ENCODE peak calls at places on chromosomes 2 and 18, in nine cellular contexts. Z is HTR-8/SVneo; S is pulmonary artery endothelial cell; F is stimulated activated naive CD4-positive, alpha-beta T cell; I is left ventricle myocardium superior; Q is fibroblast of villous mesenchyme; X is head of caudate nucleus; K is GM13977; T is kidney. C is an unnamed sample.

GRCh38 chr2:41521191-41521590 is 526.6 kb upstream of the PKDCC start:
- DNase-seq in Z (no peak), S (no peak), F (no peak), I (no peak), Q (no peak), X (no peak), K (no peak), T (no peak), C (no peak)

GRCh38 chr2:239390546-239391285 is 10.1 kb downstream of the HDAC4 start:
- DNase-seq in Z (no peak), S (no peak), F (no peak), I (no peak), Q (no peak), X (no peak), K (no peak), T (peak), C (no peak)

GRCh38 chr2:79585701-79586428 is 73.0 kb downstream of the CTNNA2 start:
- DNase-seq in Z (peak), S (no peak), F (no peak), I (no peak), Q (no peak), X (no peak), K (no peak), T (no peak), C (peak)

GRCh38 chr2:9573840-9574239 is 18.2 kb upstream of the ADAM17 start:
- DNase-seq in Z (no peak), S (no peak), F (no peak), I (no peak), Q (no peak), X (no peak), K (no peak), T (no peak), C (no peak)

GRCh38 chr18:59308201-59309014 is 10.0 kb downstream of the CPLX4 start:
- DNase-seq in Z (peak), S (no peak), F (no peak), I (peak), Q (peak), X (peak), K (peak), T (peak), C (peak)

GRCh38 chr18:78828131-78828530 is 151.5 kb upstream of the SALL3 start:
- DNase-seq in Z (no peak), S (no peak), F (no peak), I (no peak), Q (no peak), X (no peak), K (no peak), T (no peak), C (no peak)

GRCh38 chr18:75638223-75638596 is 210.7 kb upstream of the SMIM21 start:
- DNase-seq in Z (no peak), S (no peak), F (no peak), I (no peak), Q (peak), X (no peak), K (no peak), T (no peak), C (no peak)

GRCh38 chr2:102540882-102541281 is 67.9 kb downstream of the SLC9A4 start:
- DNase-seq in Z (no peak), S (no peak), F (no peak), I (no peak), Q (no peak), X (no peak), K (no peak), T (no peak), C (no peak)

GRCh38 chr2:197883354-197884032 is 79.1 kb downstream of the PLCL1 start:
- DNase-seq in Z (no peak), S (no peak), F (no peak), I (no peak), Q (no peak), X (no peak), K (no peak), T (no peak), C (no peak)

GRCh38 chr18:3947383-3947782 is 497.4 kb downstream of the TGIF1 start:
- DNase-seq in Z (no peak), S (no peak), F (no peak), I (no peak), Q (no peak), X (no peak), K (no peak), T (no peak), C (no peak)

GRCh38 chr2:136327162-136327852 is 209.4 kb upstream of the CXCR4 start:
- DNase-seq in Z (no peak), S (no peak), F (peak), I (no peak), Q (peak), X (peak), K (peak), T (no peak), C (no peak)

GRCh38 chr2:146634256-146635068 is 1210.4 kb upstream of the ACVR2A start:
- DNase-seq in Z (peak), S (no peak), F (no peak), I (no peak), Q (peak), X (no peak), K (no peak), T (no peak), C (peak)

GRCh38 chr2:127181851-127182250 is 38.2 kb downstream of the CYP27C1 start:
- DNase-seq in Z (no peak), S (no peak), F (no peak), I (no peak), Q (no peak), X (no peak), K (no peak), T (no peak), C (no peak)

GRCh38 chr2:6352906-6353515 is 512.7 kb downstream of the CMPK2 start:
- DNase-seq in Z (no peak), S (no peak), F (no peak), I (peak), Q (peak), X (peak), K (no peak), T (no peak), C (no peak)

GRCh38 chr2:219219113-219219696 is 447 bp upstream of the ABCB6 start:
- DNase-seq in Z (no peak), S (no peak), F (no peak), I (no peak), Q (no peak), X (no peak), K (no peak), T (peak), C (no peak)

GRCh38 chr2:203740741-203741363 is 34.4 kb downstream of the CD28 start:
- DNase-seq in Z (peak), S (no peak), F (peak), I (no peak), Q (peak), X (no peak), K (no peak), T (no peak), C (no peak)

GRCh38 chr18:79506191-79507075 is 110.7 kb downstream of the NFATC1 start:
- DNase-seq in Z (no peak), S (no peak), F (peak), I (peak), Q (peak), X (no peak), K (no peak), T (peak), C (no peak)

GRCh38 chr2:235049069-235049468 is 97.3 kb downstream of the SH3BP4 start:
- DNase-seq in Z (no peak), S (no peak), F (no peak), I (no peak), Q (no peak), X (no peak), K (no peak), T (no peak), C (no peak)

GRCh38 chr2:85266424-85267041 is 61.3 kb downstream of the TGOLN2 start:
- DNase-seq in Z (peak), S (no peak), F (peak), I (peak), Q (peak), X (peak), K (peak), T (peak), C (peak)

GRCh38 chr2:175834472-175834871 is 167.6 kb downstream of the LNPK start:
- DNase-seq in Z (no peak), S (no peak), F (no peak), I (no peak), Q (no peak), X (no peak), K (no peak), T (no peak), C (no peak)

GRCh38 chr2:16280081-16280480 is 339.7 kb downstream of the MYCN start:
- DNase-seq in Z (no peak), S (no peak), F (no peak), I (no peak), Q (no peak), X (no peak), K (no peak), T (no peak), C (no peak)

GRCh38 chr18:23503967-23504352 is 649 bp downstream of the RMC1 start:
- DNase-seq in Z (no peak), S (no peak), F (peak), I (no peak), Q (no peak), X (no peak), K (no peak), T (no peak), C (no peak)

GRCh38 chr2:3472966-3473365 is 46.4 kb downstream of the ADI1 start:
- DNase-seq in Z (no peak), S (no peak), F (no peak), I (no peak), Q (no peak), X (no peak), K (no peak), T (no peak), C (no peak)

GRCh38 chr2:127586136-127586535 is 50.7 kb downstream of the MYO7B start:
- DNase-seq in Z (no peak), S (no peak), F (no peak), I (no peak), Q (no peak), X (no peak), K (no peak), T (no peak), C (no peak)

GRCh38 chr2:150162241-150162942 is 325.1 kb downstream of the RND3 start:
- DNase-seq in Z (no peak), S (peak), F (no peak), I (no peak), Q (no peak), X (no peak), K (no peak), T (no peak), C (no peak)

GRCh38 chr2:217035967-217036366 is 176.1 kb upstream of the TNP1 start:
- DNase-seq in Z (no peak), S (no peak), F (no peak), I (peak), Q (no peak), X (no peak), K (no peak), T (peak), C (no peak)

GRCh38 chr2:9909106-9909505 is 42.4 kb upstream of the GRHL1 start:
- DNase-seq in Z (no peak), S (no peak), F (no peak), I (no peak), Q (peak), X (no peak), K (no peak), T (no peak), C (no peak)

GRCh38 chr18:3151379-3152264 is 68.1 kb downstream of the MYOM1 start:
- DNase-seq in Z (peak), S (no peak), F (no peak), I (no peak), Q (peak), X (no peak), K (peak), T (no peak), C (no peak)

GRCh38 chr2:112630268-112630667 is 15.5 kb upstream of the SLC20A1 start:
- DNase-seq in Z (no peak), S (no peak), F (no peak), I (no peak), Q (no peak), X (no peak), K (no peak), T (no peak), C (no peak)

GRCh38 chr2:233130481-233130970 is 70.4 kb downstream of the INPP5D start:
- DNase-seq in Z (no peak), S (no peak), F (no peak), I (no peak), Q (no peak), X (no peak), K (no peak), T (no peak), C (no peak)

GRCh38 chr2:50754514-50754913 is 277.4 kb downstream of the NRXN1 start:
- DNase-seq in Z (no peak), S (no peak), F (no peak), I (no peak), Q (no peak), X (no peak), K (no peak), T (no peak), C (no peak)

GRCh38 chr18:35055105-35055504 is 13.9 kb downstream of the MAPRE2 start:
- DNase-seq in Z (no peak), S (no peak), F (no peak), I (no peak), Q (no peak), X (no peak), K (no peak), T (no peak), C (no peak)

GRCh38 chr2:3282056-3282998 is 95.3 kb downstream of the EIPR1 start:
- DNase-seq in Z (no peak), S (no peak), F (no peak), I (peak), Q (peak), X (peak), K (no peak), T (peak), C (no peak)

C was measured in HS-27A.